ENCODE peak calls at places on chromosomes 7 and 10, in six cellular contexts. R is hippocampal formation; Q is central memory CD8-positive, alpha-beta T cell; S is HFFc6; F is AML-193; E is AG04450. H is an unnamed sample.
A peak's percentile ranks its signal among the peaks of the same experiment; 100 is the strongest.

GRCh38 chr10:24513155-24513554 is 210.5 kb downstream of the ARHGAP21 start:
- DNase-seq in F (peak; percentile 25), R (no peak), E (no peak), Q (no peak), S (no peak), H (no peak)

GRCh38 chr7:32658034-32658944 is 163.0 kb downstream of the AVL9 start:
- DNase-seq in E (no peak), F (no peak), Q (no peak), R (no peak), S (peak; percentile 1), H (no peak)

GRCh38 chr10:3509355-3509754 is 275.7 kb downstream of the KLF6 start:
- DNase-seq in S (no peak), F (no peak), Q (no peak), E (no peak), R (no peak), H (no peak)

GRCh38 chr7:1080251-1080917 is 7.5 kb upstream of the GPER1 start:
- DNase-seq in S (no peak), Q (no peak), E (no peak), R (no peak), F (no peak), H (no peak)

GRCh38 chr7:70598976-70599375 is 533.0 kb upstream of the GALNT17 start:
- DNase-seq in Q (no peak), E (no peak), R (no peak), F (no peak), S (no peak), H (no peak)

GRCh38 chr7:151871189-151871735 is 5.7 kb downstream of the PRKAG2 start:
- DNase-seq in F (no peak), Q (no peak), R (no peak), S (no peak), E (no peak), H (no peak)

GRCh38 chr7:116733924-116734591 is 62.1 kb downstream of the MET start:
- DNase-seq in R (no peak), S (no peak), E (no peak), Q (no peak), F (no peak), H (no peak)

GRCh38 chr10:15043674-15044073 is at the start of gene OLAH:
- DNase-seq in F (no peak), E (no peak), Q (no peak), R (no peak), S (no peak), H (no peak)

GRCh38 chr7:91557789-91558396 is 293.7 kb downstream of the FZD1 start:
- DNase-seq in Q (no peak), E (no peak), S (peak; percentile 77), F (no peak), R (no peak), H (no peak)

GRCh38 chr7:50346548-50347497 is 42.3 kb downstream of the IKZF1 start:
- DNase-seq in E (no peak), Q (no peak), S (peak; percentile 22), R (no peak), F (no peak), H (no peak)

GRCh38 chr10:61847087-61847486 is 54.4 kb upstream of the ARID5B start:
- DNase-seq in R (no peak), F (no peak), E (no peak), Q (no peak), S (no peak), H (no peak)

GRCh38 chr10:32771217-32771616 is 186.8 kb downstream of the ITGB1 start:
- DNase-seq in E (no peak), F (no peak), R (no peak), S (no peak), Q (no peak), H (no peak)

GRCh38 chr7:123977081-123977480 is 52.0 kb downstream of the SPAM1 start:
- DNase-seq in R (no peak), Q (no peak), S (no peak), F (no peak), E (no peak), H (no peak)

GRCh38 chr10:110458583-110458920 is 39.2 kb upstream of the DUSP5 start:
- DNase-seq in R (no peak), E (no peak), S (no peak), F (no peak), Q (no peak), H (no peak)

GRCh38 chr10:50231515-50232260 is 19.6 kb downstream of the ASAH2 start:
- DNase-seq in R (no peak), F (no peak), E (no peak), S (no peak), Q (no peak), H (no peak)

GRCh38 chr10:77910524-77911145 is 15.9 kb downstream of the DLG5 start:
- DNase-seq in Q (no peak), R (no peak), F (no peak), E (no peak), S (no peak), H (no peak)

GRCh38 chr10:45470098-45471012 is 96.3 kb downstream of the ALOX5 start:
- DNase-seq in E (peak; percentile 44), R (no peak), Q (no peak), S (peak; percentile 46), F (no peak), H (peak; percentile 62)

GRCh38 chr10:48605786-48606529 is 1.1 kb upstream of the ARHGAP22 start:
- DNase-seq in Q (peak; percentile 5), E (no peak), R (no peak), F (no peak), S (peak; percentile 43), H (no peak)

GRCh38 chr10:90274721-90275468 is 573.5 kb downstream of the KIF20B start:
- DNase-seq in Q (no peak), F (no peak), S (no peak), E (no peak), R (no peak), H (no peak)

GRCh38 chr10:1172256-1172975 is 116.2 kb downstream of the WDR37 start:
- DNase-seq in R (no peak), Q (no peak), F (no peak), E (no peak), S (peak; percentile 25), H (no peak)

GRCh38 chr7:21828846-21829245 is 116.9 kb downstream of the CDCA7L start:
- DNase-seq in E (no peak), F (no peak), Q (no peak), S (no peak), R (no peak), H (no peak)

GRCh38 chr10:90484518-90484917 is 373.3 kb downstream of the HTR7 start:
- DNase-seq in E (no peak), F (no peak), Q (no peak), S (no peak), R (no peak), H (no peak)

GRCh38 chr10:13890617-13891541 is 304.1 kb downstream of the PRPF18 start:
- DNase-seq in Q (no peak), R (peak; percentile 36), S (peak; percentile 25), E (no peak), F (no peak), H (no peak)

GRCh38 chr7:139034855-139035587 is 821 bp downstream of the ZC3HAV1L start:
- DNase-seq in F (peak; percentile 13), Q (no peak), E (no peak), S (no peak), R (no peak), H (peak; percentile 64)

GRCh38 chr7:8515786-8516185 is 82.4 kb downstream of the NXPH1 start:
- DNase-seq in E (no peak), S (no peak), Q (no peak), F (no peak), R (no peak), H (no peak)

H was measured in activated CD8-positive, alpha-beta memory T cell treated with anti-CD3 and anti-CD28 coated beads, Interleukin-2, amount 50 U/mL, for 48 hours.